ENCODE peak calls at places on chromosome 3, in five cellular contexts. W is GM23248; O is activated CD4-positive, alpha-beta T cell treated with anti-CD3 and anti-CD28 coated beads, Interleukin-2, amount 10 ng/mL, durations not matched to agents 7 days and 5 days; G is cardiac fibroblast; E is kidney. T is an unnamed sample.

GRCh38 chr3:30437172-30437571 is 169.2 kb upstream of the TGFBR2 start:
- DNase-seq in W (peak), O (no peak), G (peak), E (no peak), T (no peak)

GRCh38 chr3:189563841-189564563 is 67.2 kb upstream of the TP63 start:
- DNase-seq in W (peak), O (peak), G (peak), E (no peak), T (no peak)

GRCh38 chr3:118354556-118354955 is 680.1 kb downstream of the IGSF11 start:
- DNase-seq in W (no peak), O (no peak), G (no peak), E (no peak), T (no peak)

GRCh38 chr3:43296565-43296964 is 10.2 kb downstream of the SNRK start:
- DNase-seq in W (peak), O (peak), G (peak), E (no peak), T (peak)

GRCh38 chr3:65716372-65716771 is 322.3 kb downstream of the MAGI1 start:
- DNase-seq in W (no peak), O (no peak), G (no peak), E (no peak), T (no peak)

GRCh38 chr3:122676759-122677158 is 3.9 kb upstream of the PARP14 start:
- DNase-seq in W (peak), O (no peak), G (peak), E (no peak), T (no peak)

GRCh38 chr3:16884748-16885587 is at the start of gene PLCL2:
- DNase-seq in W (peak), O (peak), G (peak), E (peak), T (peak)

GRCh38 chr3:72143322-72143721 is 358.4 kb upstream of the PROK2 start:
- DNase-seq in W (peak), O (no peak), G (peak), E (no peak), T (no peak)

GRCh38 chr3:153458881-153459280 is 296.9 kb downstream of the RAP2B start:
- DNase-seq in W (no peak), O (no peak), G (no peak), E (no peak), T (no peak)

GRCh38 chr3:46427929-46428833 is 21.1 kb downstream of the CCRL2 start:
- DNase-seq in W (no peak), O (no peak), G (peak), E (no peak), T (no peak)

GRCh38 chr3:35639251-35640185 is at the start of gene ARPP21:
- DNase-seq in W (no peak), O (no peak), G (peak), E (peak), T (peak)

GRCh38 chr3:157132936-157133335 is 27.0 kb downstream of the CCNL1 start:
- DNase-seq in W (peak), O (no peak), G (no peak), E (no peak), T (no peak)

GRCh38 chr3:1092771-1093170 is at the start of gene CNTN6:
- DNase-seq in W (no peak), O (no peak), G (no peak), E (no peak), T (no peak)

GRCh38 chr3:196063456-196063855 is 18.4 kb downstream of the TFRC start:
- DNase-seq in W (peak), O (no peak), G (no peak), E (no peak), T (no peak)

GRCh38 chr3:42778644-42779043 is 5.6 kb upstream of the CCDC13 start:
- DNase-seq in W (peak), O (no peak), G (peak), E (no peak), T (no peak)

GRCh38 chr3:161274691-161275298 is 53.7 kb downstream of the NMD3 start:
- DNase-seq in W (peak), O (peak), G (peak), E (no peak), T (peak)

GRCh38 chr3:55006277-55006676 is 78.4 kb upstream of the LRTM1 start:
- DNase-seq in W (no peak), O (no peak), G (no peak), E (no peak), T (no peak)

GRCh38 chr3:111776844-111777483 is 82.1 kb upstream of the PHLDB2 start:
- DNase-seq in W (no peak), O (no peak), G (no peak), E (no peak), T (no peak)

GRCh38 chr3:122298239-122298638 is 26.8 kb upstream of the CSTA start:
- DNase-seq in W (no peak), O (peak), G (no peak), E (no peak), T (no peak)

GRCh38 chr3:127365383-127365782 is 77.5 kb upstream of the PRR20G start:
- DNase-seq in W (no peak), O (no peak), G (no peak), E (peak), T (no peak)

GRCh38 chr3:172522871-172523818 is at the start of gene TNFSF10:
- DNase-seq in W (peak), O (peak), G (no peak), E (peak), T (peak)